ENCODE peak calls at places on chromosomes 6 and 20, in eight cellular contexts. O, Q, V, D, Y, N, A and G are unnamed samples.

GRCh38 chr20:41631826-41632225 is 13.6 kb upstream of the CHD6 start:
- DNase-seq in N (no peak), A (no peak), V (no peak), D (no peak), Y (no peak), Q (peak; percentile 42), O (no peak), G (no peak)

GRCh38 chr6:155968921-155969320 is 513.3 kb upstream of the NOX3 start:
- DNase-seq in Q (no peak), D (no peak), V (no peak), Y (no peak), N (no peak), A (no peak), O (no peak), G (no peak)

GRCh38 chr6:89208551-89208950 is 8.6 kb downstream of the GABRR1 start:
- DNase-seq in D (no peak), Y (no peak), Q (no peak), O (no peak), A (no peak), V (no peak), N (no peak), G (no peak)

GRCh38 chr20:6489361-6490154 is 277.9 kb upstream of the BMP2 start:
- DNase-seq in A (no peak), Y (no peak), N (peak; percentile 96), V (no peak), D (no peak), O (no peak), Q (peak; percentile 11), G (no peak)

GRCh38 chr20:51749674-51750036 is 18.5 kb downstream of the ATP9A start:
- DNase-seq in V (no peak), N (no peak), Q (no peak), D (peak; percentile 53), A (no peak), O (no peak), Y (no peak), G (peak; percentile 69)

GRCh38 chr20:62598761-62599194 is 43.5 kb upstream of the SLCO4A1 start:
- DNase-seq in O (no peak), V (no peak), N (no peak), A (peak; percentile 70), D (peak; percentile 41), Y (no peak), Q (peak; percentile 53), G (peak; percentile 99)

GRCh38 chr6:3379482-3380060 is 77.3 kb downstream of the SLC22A23 start:
- DNase-seq in N (no peak), V (no peak), Q (no peak), D (peak; percentile 30), A (no peak), O (no peak), Y (no peak), G (peak; percentile 71)

GRCh38 chr6:139954463-139955071 is 580.1 kb upstream of the CITED2 start:
- DNase-seq in A (no peak), Q (no peak), Y (no peak), D (no peak), N (no peak), O (no peak), V (no peak), G (no peak)

GRCh38 chr20:21808863-21809664 is 103.6 kb downstream of the PAX1 start:
- DNase-seq in A (peak; percentile 50), D (peak; percentile 77), N (no peak), V (peak; percentile 51), Q (no peak), Y (peak; percentile 16), O (no peak), G (peak; percentile 23)

GRCh38 chr20:37502654-37503053 is 18.4 kb upstream of the NNAT start:
- DNase-seq in O (no peak), V (no peak), N (no peak), A (no peak), D (peak; percentile 85), Q (no peak), Y (no peak), G (no peak)

GRCh38 chr6:683742-684440 is 9.0 kb downstream of the EXOC2 start:
- DNase-seq in V (peak; percentile 15), O (no peak), A (no peak), D (peak; percentile 99), N (no peak), Y (no peak), Q (peak; percentile 99), G (peak; percentile 65)

GRCh38 chr6:26020983-26021349 is 58.4 kb downstream of the TRIM38 start:
- DNase-seq in Y (peak; percentile 12), A (peak; percentile 87), N (no peak), V (peak; percentile 68), Q (peak; percentile 16), D (peak; percentile 80), O (peak; percentile 71), G (peak; percentile 61)

GRCh38 chr6:114030767-114031166 is 59.8 kb upstream of the HDAC2 start:
- DNase-seq in V (no peak), A (no peak), Q (no peak), Y (no peak), N (no peak), O (no peak), D (peak; percentile 57), G (no peak)

GRCh38 chr6:85115876-85116275 is 334.0 kb upstream of the NT5E start:
- DNase-seq in A (no peak), O (no peak), D (no peak), Q (no peak), V (no peak), N (no peak), Y (no peak), G (no peak)

GRCh38 chr20:46951405-46951804 is 56.8 kb downstream of the EYA2 start:
- DNase-seq in A (no peak), D (no peak), Q (no peak), V (peak; percentile 44), Y (no peak), O (no peak), N (no peak), G (no peak)

GRCh38 chr6:14456941-14457340 is 339.4 kb downstream of the CD83 start:
- DNase-seq in A (no peak), V (no peak), O (no peak), Q (no peak), N (no peak), D (no peak), Y (no peak), G (no peak)

GRCh38 chr6:303948-304558 is 11.8 kb downstream of the DUSP22 start:
- DNase-seq in Y (no peak), N (no peak), A (peak; percentile 29), Q (no peak), V (no peak), D (no peak), O (no peak), G (no peak)

GRCh38 chr6:155765275-155766194 is 309.9 kb upstream of the NOX3 start:
- DNase-seq in N (no peak), O (no peak), Q (no peak), D (no peak), V (no peak), Y (no peak), A (no peak), G (no peak)

GRCh38 chr20:58829531-58829941 is 21.2 kb downstream of the GNAS-AS1 start:
- DNase-seq in Q (no peak), Y (no peak), V (no peak), D (peak; percentile 55), A (no peak), O (no peak), N (no peak), G (peak; percentile 20)

GRCh38 chr20:17735959-17736621 is 36.3 kb downstream of the BANF2 start:
- DNase-seq in V (no peak), O (no peak), D (no peak), N (no peak), A (no peak), Q (no peak), Y (no peak), G (no peak)